ENCODE peak calls at places on chromosomes 6 and 20, in eight cellular contexts. Y is upper lobe of right lung; S is CD8-positive, alpha-beta T cell; G is uterus; N is mesenchymal stem cell; I is CD8-positive, alpha-beta memory T cell; P is cardiac muscle cell; L is neural progenitor cell. E is an unnamed sample. For H3K4me1 and H3K36me3, the result is how much of the 10 kb centered on the place peaks cover.

GRCh38 chr6:15504581-15505350 is 158.1 kb downstream of the DTNBP1 start:
- DNase-seq in Y (peak), S (no peak), G (peak), N (peak), I (no peak), P (no peak), L (no peak), E (no peak)

GRCh38 chr6:134347916-134348805 is 30.2 kb upstream of the SGK1 start:
- DNase-seq in Y (no peak), S (no peak), G (no peak), N (peak), I (no peak), P (no peak), L (no peak), E (no peak)

GRCh38 chr6:66965227-66965626 is 1258.2 kb upstream of the EYS start:
- DNase-seq in Y (no peak), S (no peak), G (no peak), N (no peak), I (no peak), P (no peak), L (no peak), E (no peak)

GRCh38 chr6:33822575-33823395 is 19.0 kb upstream of the MLN start:
- DNase-seq in Y (no peak), S (no peak), G (no peak), N (peak), I (no peak), P (peak), L (peak), E (no peak)

GRCh38 chr6:45947807-45948206 is 67.9 kb downstream of the CLIC5 start:
- DNase-seq in Y (no peak), S (no peak), G (no peak), N (no peak), I (no peak), P (no peak), L (no peak), E (no peak)

GRCh38 chr20:62186887-62187866 is 4.3 kb downstream of the MTG2 start:
- DNase-seq in Y (no peak), S (no peak), G (no peak), N (peak), I (no peak), P (peak), L (no peak), E (no peak)

GRCh38 chr20:20492521-20493334 is 124.8 kb downstream of the INSM1 start:
- DNase-seq in Y (no peak), S (no peak), G (no peak), N (no peak), I (no peak), P (no peak), L (peak), E (no peak)

GRCh38 chr20:10337291-10337690 is 96.7 kb downstream of the MKKS start:
- DNase-seq in Y (no peak), S (no peak), G (no peak), N (no peak), I (no peak), P (no peak), L (no peak), E (no peak)

GRCh38 chr6:37794825-37795224 is 24.7 kb upstream of the ZFAND3 start:
- DNase-seq in Y (no peak), S (no peak), G (no peak), N (peak), I (no peak), P (no peak), L (no peak), E (no peak)

GRCh38 chr6:95091823-95092436 is 485.4 kb upstream of the MANEA start:
- DNase-seq in Y (no peak), S (no peak), G (no peak), N (peak), I (no peak), P (peak), L (peak), E (no peak)

GRCh38 chr20:53685070-53685595 is 91.5 kb upstream of the ZNF217 start:
- DNase-seq in Y (no peak), S (no peak), G (no peak), N (no peak), I (no peak), P (no peak), L (no peak), E (no peak)

GRCh38 chr20:48722737-48723191 is 105.0 kb downstream of the PREX1 start:
- DNase-seq in Y (no peak), S (no peak), G (no peak), N (peak), I (no peak), P (no peak), L (no peak), E (peak)

DNA sequence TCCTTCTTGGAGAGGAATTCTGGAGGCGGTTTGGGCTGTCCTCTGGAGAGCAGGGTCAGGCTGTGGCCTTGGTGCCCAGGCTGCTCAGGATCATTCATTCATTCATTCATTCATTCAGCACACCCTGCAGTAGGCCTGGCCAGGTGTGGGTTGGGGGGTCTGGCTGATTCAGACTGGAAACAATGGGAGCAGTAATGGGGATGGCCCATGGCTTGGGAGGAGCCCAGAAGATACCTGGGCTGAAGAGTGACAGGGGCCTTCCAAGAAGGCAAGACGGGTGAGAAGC is 31.5 kb downstream of the TOX2 start:
- DNase-seq in Y (no peak), S (no peak), G (no peak), N (no peak), I (no peak), P (no peak), L (no peak), E (no peak)
- H3K4me1 ChIP-seq in Y (under half), S (half or more), G (under half), N (under half), I (half or more), P (under half), L (under half), E (under half)

GRCh38 chr20:41426361-41426900 is 59.8 kb upstream of the EMILIN3 start:
- DNase-seq in Y (no peak), S (no peak), G (no peak), N (no peak), I (no peak), P (no peak), L (no peak), E (no peak)
- H3K36me3 ChIP-seq in Y (half or more), S (under half), G (under half), N (under half), I (under half), P (half or more), L (under half), E (under half)

DNA sequence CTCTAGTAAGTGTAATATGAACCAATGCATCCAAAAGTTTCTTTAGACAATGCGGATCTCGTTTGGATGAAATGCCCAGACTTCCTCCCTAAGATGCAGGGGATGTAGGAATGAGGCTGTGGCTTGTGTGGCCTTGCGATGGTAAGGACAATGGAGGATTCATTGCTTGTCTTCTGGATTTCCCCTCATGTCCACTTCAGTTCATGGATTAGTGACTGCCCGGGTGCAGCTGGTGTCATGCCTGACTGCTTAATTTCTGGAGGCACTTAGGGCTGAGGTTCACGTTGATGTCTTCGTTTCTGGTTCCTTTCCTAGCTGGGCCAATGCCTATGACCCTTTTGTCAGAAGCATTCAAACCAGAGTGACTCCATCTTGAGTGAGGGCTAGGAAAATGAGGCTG is 93.8 kb downstream of the SCP2D1 start:
- DNase-seq in Y (no peak), S (no peak), G (no peak), N (no peak), I (no peak), P (no peak), L (no peak), E (no peak)
- H3K4me1 ChIP-seq in Y (under half), S (under half), G (under half), N (under half), I (under half), P (under half), L (under half), E (under half)

GRCh38 chr6:5175195-5175594 is 85.6 kb downstream of the LYRM4 start:
- DNase-seq in Y (no peak), S (no peak), G (no peak), N (no peak), I (no peak), P (peak), L (peak), E (no peak)
- H3K36me3 ChIP-seq in Y (under half), S (under half), G (under half), N (under half), I (under half), P (under half), L (under half), E (under half)

GRCh38 chr6:143691900-143692572 is 14.3 kb downstream of the PHACTR2 start:
- DNase-seq in Y (no peak), S (no peak), G (no peak), N (no peak), I (no peak), P (no peak), L (peak), E (no peak)
- H3K4me1 ChIP-seq in Y (half or more), S (under half), G (under half), N (under half), I (under half), P (under half), L (under half), E (under half)

GRCh38 chr6:150680510-150680909 is 80.8 kb downstream of the PLEKHG1 start:
- DNase-seq in Y (no peak), S (no peak), G (no peak), N (no peak), I (no peak), P (no peak), L (no peak), E (no peak)
- H3K36me3 ChIP-seq in Y (under half), S (under half), G (under half), N (under half), I (under half), P (under half), L (under half), E (under half)

DNA sequence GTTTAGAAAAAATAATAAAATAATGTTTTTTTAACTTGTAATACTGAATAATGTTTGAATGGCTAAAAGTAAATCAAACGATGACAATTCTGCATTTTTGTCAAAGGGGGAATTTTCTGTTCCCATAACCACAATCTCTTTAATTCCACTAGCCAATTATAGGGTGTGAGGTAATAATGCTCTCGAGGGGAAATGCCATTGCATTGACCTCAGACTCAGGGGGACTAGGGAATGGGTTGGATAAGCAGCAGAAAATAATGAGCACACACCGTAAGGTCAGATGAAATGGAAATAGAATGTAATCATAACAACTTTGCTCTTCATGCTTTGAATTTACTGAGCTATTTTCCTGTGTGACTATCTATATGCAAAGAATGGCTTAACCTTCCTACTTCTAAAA is 584.7 kb downstream of the RFPL4B start:
- DNase-seq in Y (no peak), S (no peak), G (no peak), N (peak), I (no peak), P (no peak), L (no peak), E (no peak)
- H3K4me1 ChIP-seq in Y (under half), S (under half), G (under half), N (under half), I (under half), P (under half), L (under half), E (under half)

GRCh38 chr20:33299111-33299603 is 16.1 kb downstream of the BPIFB1 start:
- DNase-seq in Y (peak), S (peak), G (peak), N (peak), I (peak), P (peak), L (peak), E (no peak)
- H3K36me3 ChIP-seq in Y (under half), S (under half), G (under half), N (under half), I (under half), P (under half), L (under half), E (under half)

DNA sequence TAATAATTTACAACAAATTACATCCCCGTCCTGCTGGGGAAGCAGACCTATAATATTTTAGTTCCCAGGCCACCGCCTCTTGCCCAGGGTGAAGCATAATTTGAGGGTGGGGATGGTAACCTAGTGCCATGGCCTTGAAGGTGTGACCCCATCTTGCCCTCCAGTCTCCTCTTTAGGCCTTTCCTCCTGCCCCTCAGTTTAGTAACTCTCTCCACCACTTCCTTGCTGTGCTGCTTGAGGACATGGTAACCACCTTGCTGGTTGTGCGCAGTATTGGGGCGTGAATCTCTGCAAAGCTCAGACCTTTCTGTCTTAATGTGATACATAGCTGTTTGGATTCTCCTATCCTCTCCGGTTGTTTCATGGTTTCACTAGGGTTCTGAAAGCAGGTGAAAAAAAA is 16.6 kb downstream of the SNX9 start:
- DNase-seq in Y (no peak), S (no peak), G (no peak), N (no peak), I (no peak), P (no peak), L (no peak), E (no peak)
- H3K4me1 ChIP-seq in Y (under half), S (under half), G (under half), N (under half), I (under half), P (under half), L (under half), E (half or more)

GRCh38 chr20:58199469-58199868 is 29.0 kb downstream of the ANKRD60 start:
- DNase-seq in Y (no peak), S (no peak), G (no peak), N (no peak), I (no peak), P (no peak), L (no peak), E (no peak)
- H3K36me3 ChIP-seq in Y (under half), S (under half), G (under half), N (under half), I (under half), P (under half), L (under half), E (under half)

E was measured in thoracic aorta.